ENCODE peak calls at places on chromosomes 3 and 15, in five cellular contexts. One of them, this sample, is unnamed.
A peak's percentile ranks its signal among the peaks of the same experiment; 100 is the strongest.

GRCh38 chr3:12473503-12473902 is 10.8 kb upstream of the TSEN2 start:
- DNase-seq in heart right ventricle: no peak
- DNase-seq in fibroblast of mammary gland: peak; percentile 80
- DNase-seq in esophagus squamous epithelium: no peak
- DNase-seq in Panc1: no peak
- DNase-seq in this sample: no peak

GRCh38 chr3:66140763-66141372 is 79.9 kb upstream of the SLC25A26 start:
- DNase-seq in heart right ventricle: no peak
- DNase-seq in Panc1: no peak
- DNase-seq in esophagus squamous epithelium: no peak
- DNase-seq in fibroblast of mammary gland: no peak
- DNase-seq in this sample: no peak

GRCh38 chr3:42127226-42127625 is 36.1 kb downstream of the TRAK1 start:
- DNase-seq in heart right ventricle: no peak
- DNase-seq in Panc1: no peak
- DNase-seq in fibroblast of mammary gland: no peak
- DNase-seq in esophagus squamous epithelium: no peak
- DNase-seq in this sample: no peak

GRCh38 chr3:172275586-172275985 is 172.7 kb downstream of the GHSR start:
- DNase-seq in esophagus squamous epithelium: no peak
- DNase-seq in Panc1: no peak
- DNase-seq in heart right ventricle: no peak
- DNase-seq in fibroblast of mammary gland: no peak
- DNase-seq in this sample: no peak

GRCh38 chr3:172107403-172107802 is 68.0 kb downstream of the FNDC3B start:
- DNase-seq in esophagus squamous epithelium: no peak
- DNase-seq in Panc1: no peak
- DNase-seq in heart right ventricle: no peak
- DNase-seq in fibroblast of mammary gland: peak; percentile 69
- DNase-seq in this sample: no peak

GRCh38 chr3:178002113-178002512 is 534.1 kb upstream of the KCNMB2 start:
- DNase-seq in fibroblast of mammary gland: no peak
- DNase-seq in heart right ventricle: no peak
- DNase-seq in Panc1: no peak
- DNase-seq in esophagus squamous epithelium: no peak
- DNase-seq in this sample: no peak

GRCh38 chr15:73388256-73388781 is 19.6 kb upstream of the HCN4 start:
- DNase-seq in Panc1: peak; percentile 20
- DNase-seq in heart right ventricle: no peak
- DNase-seq in fibroblast of mammary gland: peak; percentile 54
- DNase-seq in esophagus squamous epithelium: no peak
- DNase-seq in this sample: peak; percentile 21

GRCh38 chr15:98668566-98669308 is 20.4 kb downstream of the IGF1R start:
- DNase-seq in fibroblast of mammary gland: peak; percentile 83
- DNase-seq in heart right ventricle: no peak
- DNase-seq in esophagus squamous epithelium: no peak
- DNase-seq in Panc1: no peak
- DNase-seq in this sample: no peak

GRCh38 chr3:184563941-184564684 is 2.5 kb downstream of the EPHB3 start:
- DNase-seq in esophagus squamous epithelium: no peak
- DNase-seq in Panc1: no peak
- DNase-seq in fibroblast of mammary gland: no peak
- DNase-seq in heart right ventricle: no peak
- DNase-seq in this sample: no peak

GRCh38 chr15:89632563-89633430 is 22.5 kb downstream of the KIF7 start:
- DNase-seq in esophagus squamous epithelium: no peak
- DNase-seq in Panc1: no peak
- DNase-seq in fibroblast of mammary gland: no peak
- DNase-seq in heart right ventricle: no peak
- DNase-seq in this sample: no peak

GRCh38 chr3:183188895-183189462 is 26.4 kb upstream of the LAMP3 start:
- DNase-seq in esophagus squamous epithelium: no peak
- DNase-seq in heart right ventricle: no peak
- DNase-seq in fibroblast of mammary gland: peak; percentile 28
- DNase-seq in Panc1: no peak
- DNase-seq in this sample: no peak

GRCh38 chr3:170977911-170978310 is 48.6 kb downstream of the SLC2A2 start:
- DNase-seq in esophagus squamous epithelium: no peak
- DNase-seq in fibroblast of mammary gland: peak; percentile 88
- DNase-seq in heart right ventricle: no peak
- DNase-seq in Panc1: no peak
- DNase-seq in this sample: no peak

GRCh38 chr3:170976190-170976519 is 50.4 kb downstream of the SLC2A2 start:
- DNase-seq in Panc1: no peak
- DNase-seq in esophagus squamous epithelium: no peak
- DNase-seq in fibroblast of mammary gland: peak; percentile 90
- DNase-seq in heart right ventricle: no peak
- DNase-seq in this sample: no peak

GRCh38 chr3:170982733-170983132 is 43.8 kb downstream of the SLC2A2 start:
- DNase-seq in Panc1: no peak
- DNase-seq in heart right ventricle: no peak
- DNase-seq in fibroblast of mammary gland: no peak
- DNase-seq in esophagus squamous epithelium: no peak
- DNase-seq in this sample: no peak

GRCh38 chr3:170978335-170978745 is 48.2 kb downstream of the SLC2A2 start:
- DNase-seq in Panc1: no peak
- DNase-seq in fibroblast of mammary gland: no peak
- DNase-seq in heart right ventricle: no peak
- DNase-seq in esophagus squamous epithelium: no peak
- DNase-seq in this sample: no peak

GRCh38 chr3:170980399-170980798 is 46.1 kb downstream of the SLC2A2 start:
- DNase-seq in heart right ventricle: no peak
- DNase-seq in fibroblast of mammary gland: no peak
- DNase-seq in esophagus squamous epithelium: no peak
- DNase-seq in Panc1: no peak
- DNase-seq in this sample: no peak
- TF ChIP-seq CTCF in heart right ventricle: no peak
- TF ChIP-seq CTCF in fibroblast of mammary gland: no peak
- TF ChIP-seq CTCF in esophagus squamous epithelium: no peak
- TF ChIP-seq CTCF in Panc1: no peak
- TF ChIP-seq CTCF in this sample: no peak

GRCh38 chr3:58077586-58078285 is 69.5 kb downstream of the FLNB start:
- DNase-seq in heart right ventricle: no peak
- DNase-seq in Panc1: no peak
- DNase-seq in fibroblast of mammary gland: no peak
- DNase-seq in esophagus squamous epithelium: no peak
- DNase-seq in this sample: no peak
- H3K4me3 ChIP-seq in heart right ventricle: no peak overlapping the region
- H3K4me3 ChIP-seq in Panc1: no peak overlapping the region
- H3K4me3 ChIP-seq in fibroblast of mammary gland: no peak overlapping the region
- H3K4me3 ChIP-seq in esophagus squamous epithelium: no peak overlapping the region
- H3K4me3 ChIP-seq in this sample: no peak overlapping the region

DNA sequence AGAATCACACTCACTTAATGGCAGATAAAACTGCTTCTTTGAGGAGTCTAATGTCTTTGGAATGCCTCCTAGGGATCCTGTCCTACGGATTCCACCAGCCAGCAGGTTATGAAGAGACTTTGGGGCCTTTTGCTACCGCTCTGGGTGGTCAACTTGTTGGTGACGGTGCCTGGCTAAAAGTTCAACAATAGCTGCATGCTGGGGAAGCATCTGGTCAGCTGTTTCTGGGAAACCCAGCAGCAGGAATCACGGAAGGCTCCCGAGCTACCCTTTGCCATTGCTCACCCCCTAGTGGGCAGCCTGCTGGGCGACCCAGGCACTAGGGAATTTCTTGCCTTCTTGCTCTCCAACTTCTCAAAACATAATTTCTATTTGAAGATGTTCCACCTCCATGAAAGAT is 263.3 kb downstream of the NEK10 start:
- DNase-seq in fibroblast of mammary gland: no peak
- DNase-seq in Panc1: no peak
- DNase-seq in esophagus squamous epithelium: no peak
- DNase-seq in heart right ventricle: no peak
- DNase-seq in this sample: no peak
- TF ChIP-seq CTCF in fibroblast of mammary gland: no peak
- TF ChIP-seq CTCF in Panc1: peak; percentile 27
- TF ChIP-seq CTCF in esophagus squamous epithelium: no peak
- TF ChIP-seq CTCF in heart right ventricle: no peak
- TF ChIP-seq CTCF in this sample: peak; percentile 14

GRCh38 chr3:113744941-113745272 is 1.1 kb downstream of the NAA50 start:
- DNase-seq in fibroblast of mammary gland: no peak
- DNase-seq in heart right ventricle: no peak
- DNase-seq in Panc1: no peak
- DNase-seq in esophagus squamous epithelium: no peak
- DNase-seq in this sample: no peak
- H3K4me3 ChIP-seq in fibroblast of mammary gland: peak overlapping the region; percentile 92
- H3K4me3 ChIP-seq in heart right ventricle: peak overlapping the region; percentile 90
- H3K4me3 ChIP-seq in Panc1: peak overlapping the region; percentile 97
- H3K4me3 ChIP-seq in esophagus squamous epithelium: peak overlapping the region; percentile 84
- H3K4me3 ChIP-seq in this sample: peak overlapping the region; percentile 100